ENCODE peak calls at places on chromosomes 4 and X, in four cellular contexts. One of them, this sample, is unnamed.
A peak's percentile ranks its signal among the peaks of the same experiment; 100 is the strongest.

GRCh38 chr4:57763070-57763469 is 652.9 kb upstream of the IGFBP7 start:
- DNase-seq in stimulated activated CD4-positive, alpha-beta T cell treated with anti-CD3 and anti-CD28 coated beads, TNF-alpha, amount 100 ng/mL, for 48 hours: no peak
- DNase-seq in NCI-H460: no peak
- DNase-seq in activated effector memory CD4-positive, alpha-beta T cell treated with Interleukin-2 at 50 U/mL for 16 hours: no peak
- DNase-seq in this sample: no peak

GRCh38 chr4:16083217-16084191 is at the start of gene PROM1:
- DNase-seq in stimulated activated CD4-positive, alpha-beta T cell treated with anti-CD3 and anti-CD28 coated beads, TNF-alpha, amount 100 ng/mL, for 48 hours: no peak
- DNase-seq in NCI-H460: no peak
- DNase-seq in activated effector memory CD4-positive, alpha-beta T cell treated with Interleukin-2 at 50 U/mL for 16 hours: no peak
- DNase-seq in this sample: no peak

GRCh38 chr4:102536768-102537167 is 35.6 kb downstream of the NFKB1 start:
- DNase-seq in stimulated activated CD4-positive, alpha-beta T cell treated with anti-CD3 and anti-CD28 coated beads, TNF-alpha, amount 100 ng/mL, for 48 hours: no peak
- DNase-seq in NCI-H460: no peak
- DNase-seq in activated effector memory CD4-positive, alpha-beta T cell treated with Interleukin-2 at 50 U/mL for 16 hours: no peak
- DNase-seq in this sample: no peak

GRCh38 chr4:139470997-139471665 is 17.2 kb downstream of the RAB33B start:
- DNase-seq in stimulated activated CD4-positive, alpha-beta T cell treated with anti-CD3 and anti-CD28 coated beads, TNF-alpha, amount 100 ng/mL, for 48 hours: no peak
- DNase-seq in NCI-H460: no peak
- DNase-seq in activated effector memory CD4-positive, alpha-beta T cell treated with Interleukin-2 at 50 U/mL for 16 hours: no peak
- DNase-seq in this sample: no peak

GRCh38 chrX:155893513-155893912 is 12.4 kb downstream of the VAMP7 start:
- DNase-seq in stimulated activated CD4-positive, alpha-beta T cell treated with anti-CD3 and anti-CD28 coated beads, TNF-alpha, amount 100 ng/mL, for 48 hours: no peak
- DNase-seq in NCI-H460: no peak
- DNase-seq in activated effector memory CD4-positive, alpha-beta T cell treated with Interleukin-2 at 50 U/mL for 16 hours: no peak
- DNase-seq in this sample: no peak

GRCh38 chr4:152479428-152480026 is 56.4 kb downstream of the FBXW7 start:
- DNase-seq in stimulated activated CD4-positive, alpha-beta T cell treated with anti-CD3 and anti-CD28 coated beads, TNF-alpha, amount 100 ng/mL, for 48 hours: no peak
- DNase-seq in NCI-H460: no peak
- DNase-seq in activated effector memory CD4-positive, alpha-beta T cell treated with Interleukin-2 at 50 U/mL for 16 hours: no peak
- DNase-seq in this sample: no peak

GRCh38 chr4:48031802-48032525 is 15.4 kb downstream of the NIPAL1 start:
- DNase-seq in stimulated activated CD4-positive, alpha-beta T cell treated with anti-CD3 and anti-CD28 coated beads, TNF-alpha, amount 100 ng/mL, for 48 hours: no peak
- DNase-seq in NCI-H460: no peak
- DNase-seq in activated effector memory CD4-positive, alpha-beta T cell treated with Interleukin-2 at 50 U/mL for 16 hours: no peak
- DNase-seq in this sample: no peak

GRCh38 chr4:152021788-152022438 is 261.1 kb upstream of the GATB start:
- DNase-seq in stimulated activated CD4-positive, alpha-beta T cell treated with anti-CD3 and anti-CD28 coated beads, TNF-alpha, amount 100 ng/mL, for 48 hours: no peak
- DNase-seq in NCI-H460: no peak
- DNase-seq in activated effector memory CD4-positive, alpha-beta T cell treated with Interleukin-2 at 50 U/mL for 16 hours: no peak
- DNase-seq in this sample: no peak

GRCh38 chr4:170716868-170717267 is 627.1 kb upstream of the AADAT start:
- DNase-seq in stimulated activated CD4-positive, alpha-beta T cell treated with anti-CD3 and anti-CD28 coated beads, TNF-alpha, amount 100 ng/mL, for 48 hours: no peak
- DNase-seq in NCI-H460: no peak
- DNase-seq in activated effector memory CD4-positive, alpha-beta T cell treated with Interleukin-2 at 50 U/mL for 16 hours: no peak
- DNase-seq in this sample: no peak

GRCh38 chrX:71210829-71211228 is 12.2 kb upstream of the GJB1 start:
- DNase-seq in stimulated activated CD4-positive, alpha-beta T cell treated with anti-CD3 and anti-CD28 coated beads, TNF-alpha, amount 100 ng/mL, for 48 hours: no peak
- DNase-seq in NCI-H460: no peak
- DNase-seq in activated effector memory CD4-positive, alpha-beta T cell treated with Interleukin-2 at 50 U/mL for 16 hours: no peak
- DNase-seq in this sample: no peak

GRCh38 chrX:21658152-21658737 is at the start of gene KLHL34:
- DNase-seq in stimulated activated CD4-positive, alpha-beta T cell treated with anti-CD3 and anti-CD28 coated beads, TNF-alpha, amount 100 ng/mL, for 48 hours: no peak
- DNase-seq in NCI-H460: no peak
- DNase-seq in activated effector memory CD4-positive, alpha-beta T cell treated with Interleukin-2 at 50 U/mL for 16 hours: no peak
- DNase-seq in this sample: no peak

GRCh38 chrX:84182521-84182920 is 5.5 kb downstream of the RPS6KA6 start:
- DNase-seq in stimulated activated CD4-positive, alpha-beta T cell treated with anti-CD3 and anti-CD28 coated beads, TNF-alpha, amount 100 ng/mL, for 48 hours: no peak
- DNase-seq in NCI-H460: no peak
- DNase-seq in activated effector memory CD4-positive, alpha-beta T cell treated with Interleukin-2 at 50 U/mL for 16 hours: no peak
- DNase-seq in this sample: no peak

GRCh38 chr4:29263011-29263410 is 1457.2 kb upstream of the PCDH7 start:
- DNase-seq in stimulated activated CD4-positive, alpha-beta T cell treated with anti-CD3 and anti-CD28 coated beads, TNF-alpha, amount 100 ng/mL, for 48 hours: no peak
- DNase-seq in NCI-H460: no peak
- DNase-seq in activated effector memory CD4-positive, alpha-beta T cell treated with Interleukin-2 at 50 U/mL for 16 hours: no peak
- DNase-seq in this sample: no peak

GRCh38 chrX:153769158-153769864 is 5.3 kb downstream of the PLXNB3 start:
- DNase-seq in stimulated activated CD4-positive, alpha-beta T cell treated with anti-CD3 and anti-CD28 coated beads, TNF-alpha, amount 100 ng/mL, for 48 hours: no peak
- DNase-seq in NCI-H460: no peak
- DNase-seq in activated effector memory CD4-positive, alpha-beta T cell treated with Interleukin-2 at 50 U/mL for 16 hours: no peak
- DNase-seq in this sample: no peak

GRCh38 chr4:53782468-53782865 is 191.2 kb upstream of the LNX1 start:
- DNase-seq in stimulated activated CD4-positive, alpha-beta T cell treated with anti-CD3 and anti-CD28 coated beads, TNF-alpha, amount 100 ng/mL, for 48 hours: no peak
- DNase-seq in NCI-H460: no peak
- DNase-seq in activated effector memory CD4-positive, alpha-beta T cell treated with Interleukin-2 at 50 U/mL for 16 hours: no peak
- DNase-seq in this sample: no peak

GRCh38 chr4:52684896-52685295 is 25.8 kb upstream of the USP46 start:
- DNase-seq in stimulated activated CD4-positive, alpha-beta T cell treated with anti-CD3 and anti-CD28 coated beads, TNF-alpha, amount 100 ng/mL, for 48 hours: no peak
- DNase-seq in NCI-H460: no peak
- DNase-seq in activated effector memory CD4-positive, alpha-beta T cell treated with Interleukin-2 at 50 U/mL for 16 hours: no peak
- DNase-seq in this sample: no peak

GRCh38 chr4:82437285-82438005 is 7.1 kb downstream of the ENOPH1 start:
- DNase-seq in stimulated activated CD4-positive, alpha-beta T cell treated with anti-CD3 and anti-CD28 coated beads, TNF-alpha, amount 100 ng/mL, for 48 hours: no peak
- DNase-seq in NCI-H460: no peak
- DNase-seq in activated effector memory CD4-positive, alpha-beta T cell treated with Interleukin-2 at 50 U/mL for 16 hours: no peak
- DNase-seq in this sample: no peak

GRCh38 chr4:113901994-113902787 is 77.3 kb downstream of the ARSJ start:
- DNase-seq in stimulated activated CD4-positive, alpha-beta T cell treated with anti-CD3 and anti-CD28 coated beads, TNF-alpha, amount 100 ng/mL, for 48 hours: peak; percentile 13
- DNase-seq in NCI-H460: no peak
- DNase-seq in activated effector memory CD4-positive, alpha-beta T cell treated with Interleukin-2 at 50 U/mL for 16 hours: peak; percentile 59
- DNase-seq in this sample: peak; percentile 85

GRCh38 chrX:12950851-12951589 is 23.9 kb upstream of the TMSB4X start:
- DNase-seq in stimulated activated CD4-positive, alpha-beta T cell treated with anti-CD3 and anti-CD28 coated beads, TNF-alpha, amount 100 ng/mL, for 48 hours: peak; percentile 65
- DNase-seq in NCI-H460: no peak
- DNase-seq in activated effector memory CD4-positive, alpha-beta T cell treated with Interleukin-2 at 50 U/mL for 16 hours: peak; percentile 59
- DNase-seq in this sample: no peak

GRCh38 chr4:22191565-22192301 is 243.2 kb upstream of the KCNIP4 start:
- DNase-seq in stimulated activated CD4-positive, alpha-beta T cell treated with anti-CD3 and anti-CD28 coated beads, TNF-alpha, amount 100 ng/mL, for 48 hours: no peak
- DNase-seq in NCI-H460: no peak
- DNase-seq in activated effector memory CD4-positive, alpha-beta T cell treated with Interleukin-2 at 50 U/mL for 16 hours: no peak
- DNase-seq in this sample: no peak

GRCh38 chr4:26937136-26937535 is 76.5 kb downstream of the STIM2 start:
- DNase-seq in stimulated activated CD4-positive, alpha-beta T cell treated with anti-CD3 and anti-CD28 coated beads, TNF-alpha, amount 100 ng/mL, for 48 hours: no peak
- DNase-seq in NCI-H460: no peak
- DNase-seq in activated effector memory CD4-positive, alpha-beta T cell treated with Interleukin-2 at 50 U/mL for 16 hours: no peak
- DNase-seq in this sample: no peak

GRCh38 chr4:138199568-138200235 is 42.4 kb downstream of the SLC7A11 start:
- DNase-seq in stimulated activated CD4-positive, alpha-beta T cell treated with anti-CD3 and anti-CD28 coated beads, TNF-alpha, amount 100 ng/mL, for 48 hours: no peak
- DNase-seq in NCI-H460: no peak
- DNase-seq in activated effector memory CD4-positive, alpha-beta T cell treated with Interleukin-2 at 50 U/mL for 16 hours: no peak
- DNase-seq in this sample: no peak

GRCh38 chrX:119067023-119067739 is 5.6 kb upstream of the CT47C1 start:
- DNase-seq in stimulated activated CD4-positive, alpha-beta T cell treated with anti-CD3 and anti-CD28 coated beads, TNF-alpha, amount 100 ng/mL, for 48 hours: peak; percentile 36
- DNase-seq in NCI-H460: peak; percentile 35
- DNase-seq in activated effector memory CD4-positive, alpha-beta T cell treated with Interleukin-2 at 50 U/mL for 16 hours: peak; percentile 2
- DNase-seq in this sample: peak; percentile 49

GRCh38 chrX:150167482-150168324 is 195.4 kb upstream of the MAMLD1 start:
- DNase-seq in stimulated activated CD4-positive, alpha-beta T cell treated with anti-CD3 and anti-CD28 coated beads, TNF-alpha, amount 100 ng/mL, for 48 hours: no peak
- DNase-seq in NCI-H460: no peak
- DNase-seq in activated effector memory CD4-positive, alpha-beta T cell treated with Interleukin-2 at 50 U/mL for 16 hours: no peak
- DNase-seq in this sample: no peak

GRCh38 chr4:101169044-101170014 is 178.0 kb downstream of the PPP3CA start:
- DNase-seq in stimulated activated CD4-positive, alpha-beta T cell treated with anti-CD3 and anti-CD28 coated beads, TNF-alpha, amount 100 ng/mL, for 48 hours: peak; percentile 42
- DNase-seq in NCI-H460: peak; percentile 72
- DNase-seq in activated effector memory CD4-positive, alpha-beta T cell treated with Interleukin-2 at 50 U/mL for 16 hours: peak; percentile 10
- DNase-seq in this sample: peak; percentile 73

GRCh38 chr4:101791189-101791572 is 651 bp downstream of the BANK1 start:
- DNase-seq in stimulated activated CD4-positive, alpha-beta T cell treated with anti-CD3 and anti-CD28 coated beads, TNF-alpha, amount 100 ng/mL, for 48 hours: no peak
- DNase-seq in NCI-H460: no peak
- DNase-seq in activated effector memory CD4-positive, alpha-beta T cell treated with Interleukin-2 at 50 U/mL for 16 hours: no peak
- DNase-seq in this sample: no peak

GRCh38 chr4:152010680-152011079 is 249.9 kb upstream of the GATB start:
- DNase-seq in stimulated activated CD4-positive, alpha-beta T cell treated with anti-CD3 and anti-CD28 coated beads, TNF-alpha, amount 100 ng/mL, for 48 hours: no peak
- DNase-seq in NCI-H460: no peak
- DNase-seq in activated effector memory CD4-positive, alpha-beta T cell treated with Interleukin-2 at 50 U/mL for 16 hours: no peak
- DNase-seq in this sample: no peak

GRCh38 chr4:140719022-140719421 is 37.2 kb downstream of the TBC1D9 start:
- DNase-seq in stimulated activated CD4-positive, alpha-beta T cell treated with anti-CD3 and anti-CD28 coated beads, TNF-alpha, amount 100 ng/mL, for 48 hours: no peak
- DNase-seq in NCI-H460: no peak
- DNase-seq in activated effector memory CD4-positive, alpha-beta T cell treated with Interleukin-2 at 50 U/mL for 16 hours: no peak
- DNase-seq in this sample: no peak

GRCh38 chrX:17441965-17442364 is 67.0 kb downstream of the NHS start:
- DNase-seq in stimulated activated CD4-positive, alpha-beta T cell treated with anti-CD3 and anti-CD28 coated beads, TNF-alpha, amount 100 ng/mL, for 48 hours: no peak
- DNase-seq in NCI-H460: peak; percentile 17
- DNase-seq in activated effector memory CD4-positive, alpha-beta T cell treated with Interleukin-2 at 50 U/mL for 16 hours: no peak
- DNase-seq in this sample: no peak

GRCh38 chr4:41977709-41978108 is 3.8 kb upstream of the DCAF4L1 start:
- DNase-seq in stimulated activated CD4-positive, alpha-beta T cell treated with anti-CD3 and anti-CD28 coated beads, TNF-alpha, amount 100 ng/mL, for 48 hours: no peak
- DNase-seq in NCI-H460: no peak
- DNase-seq in activated effector memory CD4-positive, alpha-beta T cell treated with Interleukin-2 at 50 U/mL for 16 hours: no peak
- DNase-seq in this sample: no peak